ENCODE peak calls at places on chromosomes 16 and 17, in seven cellular contexts. S is Panc1, D is A549, F is fibroblast of lung, A is HCT116, W is HepG2, V is heart left ventricle. E is an unnamed sample.

GRCh38 chr16:48901712-48902374 is 291.9 kb upstream of the N4BP1 start:
- DNase-seq in S (no peak), D (no peak), F (no peak), A (peak; percentile 15), W (no peak), V (no peak), E (no peak)

GRCh38 chr17:7835818-7836595 is 2.0 kb downstream of the KDM6B start:
- DNase-seq in S (no peak), D (peak; percentile 74), F (peak; percentile 64), A (no peak), W (peak; percentile 64), V (peak; percentile 87), E (peak; percentile 88)

GRCh38 chr16:80623376-80623775 is 82.6 kb downstream of the DYNLRB2 start:
- DNase-seq in S (no peak), D (no peak), F (peak; percentile 65), A (no peak), W (no peak), V (no peak), E (no peak)

GRCh38 chr16:72728516-72728915 is 319.4 kb downstream of the ZFHX3 start:
- DNase-seq in S (no peak), D (no peak), F (no peak), A (no peak), W (no peak), V (no peak), E (no peak)

GRCh38 chr17:81434079-81434478 is 38.8 kb downstream of the BAHCC1 start:
- DNase-seq in S (no peak), D (peak; percentile 63), F (peak; percentile 39), A (no peak), W (no peak), V (no peak), E (no peak)

GRCh38 chr17:80498242-80498919 is 22.0 kb upstream of the NPTX1 start:
- DNase-seq in S (no peak), D (no peak), F (peak; percentile 81), A (no peak), W (peak; percentile 76), V (no peak), E (no peak)

GRCh38 chr17:65936013-65936412 is 255.9 kb downstream of the CEP112 start:
- DNase-seq in S (no peak), D (no peak), F (peak; percentile 43), A (no peak), W (no peak), V (no peak), E (no peak)

GRCh38 chr17:71071837-71072236 is 902.5 kb downstream of the KCNJ2 start:
- DNase-seq in S (peak; percentile 55), D (peak; percentile 92), F (peak; percentile 100), A (peak; percentile 98), W (peak; percentile 11), V (no peak), E (no peak)

GRCh38 chr16:88448461-88449266 is 4.4 kb upstream of the ZFPM1 start:
- DNase-seq in S (no peak), D (no peak), F (no peak), A (no peak), W (no peak), V (no peak), E (no peak)

GRCh38 chr17:65261682-65262636 is 124.8 kb downstream of the RGS9 start:
- DNase-seq in S (no peak), D (no peak), F (peak; percentile 37), A (no peak), W (no peak), V (no peak), E (no peak)

GRCh38 chr16:22225060-22225459 is 19.0 kb downstream of the EEF2K start:
- DNase-seq in S (no peak), D (no peak), F (no peak), A (no peak), W (no peak), V (no peak), E (no peak)

GRCh38 chr16:4679854-4680636 is 13.3 kb upstream of the NUDT16L1 start:
- DNase-seq in S (no peak), D (no peak), F (peak; percentile 69), A (no peak), W (no peak), V (peak; percentile 60), E (peak; percentile 59)

GRCh38 chr16:1299012-1299867 is 10.2 kb upstream of the UBE2I start:
- DNase-seq in S (no peak), D (no peak), F (no peak), A (no peak), W (peak; percentile 67), V (no peak), E (no peak)

GRCh38 chr17:45284176-45285140 is 22.6 kb upstream of the SPATA32 start:
- DNase-seq in S (no peak), D (peak; percentile 65), F (no peak), A (no peak), W (no peak), V (peak; percentile 74), E (peak; percentile 65)

GRCh38 chr17:1351275-1351674 is 48.7 kb downstream of the YWHAE start:
- DNase-seq in S (no peak), D (no peak), F (no peak), A (no peak), W (no peak), V (no peak), E (no peak)

GRCh38 chr16:84548508-84548907 is 44.0 kb upstream of the MEAK7 start:
- DNase-seq in S (no peak), D (no peak), F (no peak), A (no peak), W (no peak), V (no peak), E (no peak)

GRCh38 chr16:64738321-64738960 is 383.4 kb downstream of the CDH11 start:
- DNase-seq in S (no peak), D (no peak), F (peak; percentile 88), A (no peak), W (no peak), V (no peak), E (no peak)

GRCh38 chr16:14303654-14304394 is 232.7 kb downstream of the MRTFB start:
- DNase-seq in S (no peak), D (no peak), F (no peak), A (no peak), W (no peak), V (no peak), E (no peak)

GRCh38 chr17:68954146-68954971 is 833 bp downstream of the ABCA8 start:
- DNase-seq in S (no peak), D (no peak), F (no peak), A (no peak), W (no peak), V (no peak), E (no peak)

GRCh38 chr17:50344712-50345380 is 1.1 kb upstream of the XYLT2 start:
- DNase-seq in S (no peak), D (no peak), F (no peak), A (no peak), W (no peak), V (no peak), E (no peak)

GRCh38 chr16:28064706-28065249 is 1.3 kb upstream of the GSG1L start:
- DNase-seq in S (no peak), D (no peak), F (no peak), A (no peak), W (no peak), V (no peak), E (no peak)

GRCh38 chr16:66741131-66741900 is 10.1 kb downstream of the DYNC1LI2 start:
- DNase-seq in S (peak; percentile 52), D (peak; percentile 77), F (peak; percentile 93), A (peak; percentile 48), W (peak; percentile 20), V (peak; percentile 94), E (peak; percentile 82)

DNA sequence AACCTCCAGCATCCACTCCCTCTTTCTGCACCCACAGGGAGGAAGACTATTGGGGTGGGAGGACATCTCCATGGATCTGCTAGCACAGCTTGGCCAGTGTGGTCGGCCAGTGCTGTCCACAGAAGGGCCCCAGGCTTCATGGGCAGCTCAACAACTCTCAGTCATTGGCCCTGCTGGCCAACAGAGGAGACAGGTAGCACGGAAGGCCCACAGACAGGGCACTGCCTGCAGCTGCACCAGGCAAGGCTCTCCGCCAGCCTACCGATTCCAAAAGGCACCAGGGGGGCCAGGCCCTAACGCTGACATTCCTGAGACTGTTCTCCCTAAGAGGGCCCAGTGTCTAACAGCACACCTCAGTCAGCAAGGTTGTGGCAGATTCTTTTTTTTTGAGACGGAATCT is 15.7 kb downstream of the RAB5C start:
- DNase-seq in S (no peak), D (no peak), F (no peak), A (no peak), W (no peak), V (no peak), E (no peak)
- H3K4me1 ChIP-seq in S (peaks cover 16% of the 10 kb centered on the region), D (peaks cover 41% of the 10 kb centered on the region), F (peaks cover 23% of the 10 kb centered on the region), A (no peaks in the 10 kb centered on the region), W (peaks cover 50% of the 10 kb centered on the region), V (peaks cover 21% of the 10 kb centered on the region), E (peaks cover 84% of the 10 kb centered on the region)

GRCh38 chr17:76695059-76695892 is 15.5 kb downstream of the MXRA7 start:
- DNase-seq in S (no peak), D (no peak), F (no peak), A (no peak), W (no peak), V (no peak), E (no peak)
- H3K4me3 ChIP-seq in S (peak overlapping the region; percentile 45), D (no peak overlapping the region), F (no peak overlapping the region), A (no peak overlapping the region), W (no peak overlapping the region), V (no peak overlapping the region), E (no peak overlapping the region)

DNA sequence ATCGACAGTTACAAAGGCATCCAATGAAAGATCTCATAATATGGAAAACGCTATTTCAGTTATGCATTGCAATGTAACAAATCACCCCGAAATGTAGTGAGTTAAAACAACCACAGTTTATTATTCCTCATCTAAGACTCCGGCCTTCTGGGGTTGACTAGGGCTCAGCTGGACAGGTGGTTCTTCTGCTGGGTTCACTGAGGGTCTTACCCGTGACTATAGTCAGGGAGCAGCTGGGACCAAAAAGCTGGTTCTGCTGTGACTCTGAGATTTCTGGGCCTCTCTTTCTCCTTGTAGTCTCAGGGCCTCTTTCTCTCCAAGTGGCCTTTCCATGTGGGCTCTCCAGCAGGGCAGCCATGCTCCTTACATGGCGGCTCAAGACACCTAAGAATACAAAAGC is 196.0 kb downstream of the IRX3 start:
- DNase-seq in S (no peak), D (no peak), F (no peak), A (no peak), W (no peak), V (no peak), E (no peak)
- H3K4me1 ChIP-seq in S (no peaks in the 10 kb centered on the region), D (no peaks in the 10 kb centered on the region), F (no peaks in the 10 kb centered on the region), A (no peaks in the 10 kb centered on the region), W (peaks cover 22% of the 10 kb centered on the region), V (no peaks in the 10 kb centered on the region), E (no peaks in the 10 kb centered on the region)

DNA sequence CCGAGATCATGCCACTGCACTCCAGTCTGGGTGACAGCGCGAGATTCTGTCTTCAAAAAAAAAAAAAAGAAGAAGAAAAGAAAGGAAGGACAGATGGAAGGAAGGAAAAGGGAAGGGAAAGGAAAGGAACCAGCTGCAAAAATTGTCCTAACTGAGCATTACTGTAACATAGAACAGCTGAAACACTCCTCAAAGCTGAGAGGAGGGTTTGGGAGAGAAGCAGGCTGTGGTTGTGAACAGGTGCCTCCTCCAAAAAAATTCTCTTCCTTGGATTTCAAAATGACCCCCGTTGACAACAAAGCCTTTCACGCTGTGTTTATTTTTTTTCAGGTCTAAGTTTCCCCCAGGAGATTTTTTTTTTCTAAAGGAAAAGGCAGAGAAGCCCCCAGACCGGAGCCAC is 541.4 kb downstream of the WWOX start:
- DNase-seq in S (no peak), D (no peak), F (no peak), A (no peak), W (no peak), V (no peak), E (no peak)
- H3K4me3 ChIP-seq in S (no peak overlapping the region), D (no peak overlapping the region), F (no peak overlapping the region), A (no peak overlapping the region), W (no peak overlapping the region), V (no peak overlapping the region), E (no peak overlapping the region)